ENCODE peak calls at places on chromosomes 7 and 10, in seven cellular contexts. H, L, T, Z, J, N and Q are unnamed samples.

GRCh38 chr10:52779541-52780390 is 7.2 kb upstream of the MBL2 start:
- DNase-seq in H (peak; percentile 81), L (peak; percentile 45), T (peak; percentile 64), Z (peak; percentile 98), J (no peak), N (peak; percentile 74), Q (peak; percentile 86)

GRCh38 chr10:12981570-12981969 is 19.9 kb downstream of the CCDC3 start:
- DNase-seq in H (no peak), L (peak; percentile 90), T (no peak), Z (no peak), J (no peak), N (no peak), Q (no peak)

GRCh38 chr7:117283371-117283770 is 39.5 kb downstream of the WNT2 start:
- DNase-seq in H (no peak), L (no peak), T (no peak), Z (no peak), J (no peak), N (no peak), Q (no peak)

GRCh38 chr7:22725585-22725984 is 1.4 kb upstream of the IL6 start:
- DNase-seq in H (peak; percentile 28), L (peak; percentile 27), T (peak; percentile 47), Z (no peak), J (no peak), N (peak; percentile 58), Q (no peak)

GRCh38 chr7:22726849-22727792 is at the start of gene IL6:
- DNase-seq in H (peak; percentile 65), L (no peak), T (peak; percentile 6), Z (peak; percentile 69), J (no peak), N (peak; percentile 84), Q (peak; percentile 19)

GRCh38 chr7:158572000-158572828 is 15.4 kb downstream of the PTPRN2 start:
- DNase-seq in H (peak; percentile 84), L (no peak), T (peak; percentile 27), Z (no peak), J (no peak), N (no peak), Q (peak; percentile 53)

GRCh38 chr7:18356195-18356645 is 139.3 kb upstream of the HDAC9 start:
- DNase-seq in H (peak; percentile 34), L (peak; percentile 26), T (peak; percentile 8), Z (no peak), J (no peak), N (peak; percentile 38), Q (peak; percentile 49)

GRCh38 chr10:111077715-111078504 is 1.1 kb downstream of the ADRA2A start:
- DNase-seq in H (peak; percentile 77), L (no peak), T (no peak), Z (peak; percentile 66), J (no peak), N (no peak), Q (peak; percentile 14)

GRCh38 chr10:99661370-99661749 is 2.1 kb downstream of the ENTPD7 start:
- DNase-seq in H (no peak), L (no peak), T (no peak), Z (no peak), J (no peak), N (no peak), Q (no peak)

GRCh38 chr7:134730359-134730758 is 49.1 kb upstream of the CALD1 start:
- DNase-seq in H (no peak), L (no peak), T (no peak), Z (no peak), J (no peak), N (no peak), Q (no peak)

GRCh38 chr10:31886885-31887284 is 41.7 kb downstream of the ARHGAP12 start:
- DNase-seq in H (no peak), L (no peak), T (no peak), Z (no peak), J (no peak), N (no peak), Q (no peak)

GRCh38 chr7:100016209-100016901 is 959 bp downstream of the ZKSCAN1 start:
- DNase-seq in H (peak; percentile 72), L (no peak), T (peak; percentile 70), Z (no peak), J (no peak), N (no peak), Q (no peak)

GRCh38 chr7:88361357-88361756 is 54.7 kb upstream of the STEAP4 start:
- DNase-seq in H (no peak), L (no peak), T (no peak), Z (no peak), J (no peak), N (no peak), Q (no peak)

GRCh38 chr10:93148476-93148875 is 74.8 kb downstream of the CYP26A1 start:
- DNase-seq in H (no peak), L (no peak), T (no peak), Z (no peak), J (no peak), N (no peak), Q (no peak)

GRCh38 chr10:110818311-110819257 is 53.1 kb upstream of the PDCD4 start:
- DNase-seq in H (no peak), L (no peak), T (no peak), Z (no peak), J (no peak), N (no peak), Q (peak; percentile 86)

GRCh38 chr7:147571436-147572180 is 1019.0 kb upstream of the C7orf33 start:
- DNase-seq in H (no peak), L (no peak), T (no peak), Z (no peak), J (no peak), N (no peak), Q (no peak)

GRCh38 chr10:97764519-97764931 is 7.3 kb downstream of the SFRP5 start:
- DNase-seq in H (no peak), L (no peak), T (peak; percentile 81), Z (no peak), J (no peak), N (no peak), Q (no peak)

GRCh38 chr10:21807162-21807561 is 196.4 kb downstream of the DNAJC1 start:
- DNase-seq in H (no peak), L (no peak), T (no peak), Z (no peak), J (no peak), N (peak; percentile 75), Q (no peak)

GRCh38 chr10:62037166-62037831 is 135.8 kb downstream of the ARID5B start:
- DNase-seq in H (no peak), L (no peak), T (peak; percentile 79), Z (no peak), J (no peak), N (no peak), Q (peak; percentile 83)

GRCh38 chr7:21923663-21924062 is 22.0 kb downstream of the CDCA7L start:
- DNase-seq in H (no peak), L (no peak), T (no peak), Z (no peak), J (no peak), N (no peak), Q (no peak)

GRCh38 chr10:42707229-42707628 is 68.9 kb upstream of the ZNF33B start:
- DNase-seq in H (no peak), L (no peak), T (no peak), Z (no peak), J (no peak), N (no peak), Q (no peak)

GRCh38 chr7:26612742-26613141 is 251.6 kb downstream of the SKAP2 start:
- DNase-seq in H (no peak), L (no peak), T (no peak), Z (peak; percentile 28), J (no peak), N (no peak), Q (no peak)
- TF ChIP-seq JUND in H (no peak), L (no peak), T (no peak), Z (no peak), J (no peak), N (no peak), Q (no peak)

DNA sequence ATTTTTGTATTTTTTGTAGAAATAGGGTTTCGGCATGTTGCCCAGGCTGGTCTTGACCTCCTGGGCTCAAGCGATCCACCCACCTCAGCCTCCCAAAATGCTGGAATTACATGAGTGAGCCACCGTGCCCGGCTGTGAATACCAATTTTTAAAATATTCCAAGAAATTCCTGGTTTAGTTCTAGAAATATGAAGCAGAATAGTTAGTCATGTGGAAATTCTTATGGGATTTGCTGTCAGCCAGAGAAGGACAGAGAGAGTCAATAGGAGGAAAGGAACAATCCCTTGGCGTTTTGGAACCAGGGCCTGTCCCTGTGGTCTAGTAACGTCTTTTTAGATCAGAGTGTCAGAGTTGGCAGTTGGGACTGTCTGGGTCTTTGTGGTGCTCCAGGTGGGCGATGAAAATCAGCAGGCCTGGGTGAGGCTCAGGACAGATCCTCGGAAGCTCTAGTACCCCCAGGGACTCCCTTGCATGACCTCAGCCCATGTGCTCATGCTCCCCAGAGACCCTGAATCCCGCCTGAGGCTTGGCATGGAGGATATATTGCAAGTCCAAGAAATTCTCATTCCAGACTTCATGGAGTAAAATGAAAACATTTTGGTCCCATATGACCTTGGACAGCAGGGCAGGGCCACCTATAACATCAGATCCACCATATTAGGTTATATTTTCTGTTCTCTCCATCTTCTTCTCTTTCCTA is 7.8 kb downstream of the NODAL start:
- DNase-seq in H (no peak), L (no peak), T (no peak), Z (no peak), J (no peak), N (no peak), Q (no peak)
- TF ChIP-seq JUND in H (no peak), L (no peak), T (no peak), Z (no peak), J (no peak), N (no peak), Q (no peak)

GRCh38 chr7:27747969-27748368 is 8.0 kb downstream of the TAX1BP1 start:
- DNase-seq in H (no peak), L (no peak), T (no peak), Z (no peak), J (no peak), N (no peak), Q (no peak)

GRCh38 chr7:27746978-27747377 is 7.0 kb downstream of the TAX1BP1 start:
- DNase-seq in H (no peak), L (no peak), T (no peak), Z (no peak), J (no peak), N (no peak), Q (no peak)

GRCh38 chr7:27739914-27740448 is at the start of gene TAX1BP1:
- DNase-seq in H (peak; percentile 99), L (peak; percentile 87), T (peak; percentile 89), Z (peak; percentile 92), J (peak; percentile 70), N (peak; percentile 95), Q (peak; percentile 73)

GRCh38 chr7:27740449-27741086 is 606 bp downstream of the TAX1BP1 start:
- DNase-seq in H (peak; percentile 80), L (peak; percentile 88), T (peak; percentile 89), Z (peak; percentile 91), J (peak; percentile 35), N (peak; percentile 77), Q (peak; percentile 66)

DNA sequence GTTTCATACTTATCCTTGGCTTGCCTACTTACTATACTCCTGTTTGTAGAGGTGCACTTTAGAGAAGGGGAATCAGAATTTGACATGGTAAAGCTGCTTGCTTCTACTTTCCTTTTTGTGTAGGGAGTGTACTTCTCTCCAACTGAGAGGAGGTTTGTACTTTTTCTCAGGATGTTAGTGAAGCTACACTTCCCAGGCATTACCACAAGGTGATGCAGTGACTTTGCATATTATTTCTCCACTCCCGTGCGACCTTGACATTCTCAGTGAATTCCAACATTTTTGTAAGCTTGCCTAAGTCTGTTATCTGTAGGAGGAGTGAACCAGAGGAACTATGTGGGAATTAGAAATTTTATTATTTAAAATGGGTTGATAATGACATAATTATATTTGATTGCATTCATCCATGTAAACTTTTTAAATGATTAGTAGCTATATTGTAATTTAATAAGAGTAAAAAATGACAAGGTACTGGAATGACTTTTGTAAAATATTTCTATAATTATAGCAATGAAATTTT is 5.2 kb downstream of the TAX1BP1 start:
- DNase-seq in H (peak; percentile 58), L (peak; percentile 48), T (peak; percentile 92), Z (no peak), J (no peak), N (no peak), Q (peak; percentile 78)
- TF ChIP-seq JUND in H (no peak), L (no peak), T (no peak), Z (no peak), J (no peak), N (no peak), Q (no peak)

GRCh38 chr7:151459726-151460473 is 20.0 kb upstream of the CRYGN start:
- DNase-seq in H (peak; percentile 77), L (peak; percentile 57), T (peak; percentile 79), Z (peak; percentile 67), J (no peak), N (no peak), Q (peak; percentile 52)
- TF ChIP-seq JUND in H (no peak), L (no peak), T (no peak), Z (no peak), J (no peak), N (no peak), Q (no peak)